ENCODE peak calls at places on chromosomes 5 and 9, in nine cellular contexts. M is body of pancreas; B is heart right ventricle; K is lung; F is HCT116; I is A673; D is IMR-90; S is ascending aorta; N is CD8-positive, alpha-beta T cell. E is an unnamed sample. For H3K4me1 and H3K27me3, the result is how much of the 10 kb centered on the place peaks cover.

GRCh38 chr9:80242022-80242421 is 670.3 kb downstream of the TLE4 start:
- DNase-seq in M (no peak), B (no peak), K (no peak), F (no peak), I (no peak), D (no peak), S (no peak), N (no peak), E (no peak)

GRCh38 chr5:75243510-75243909 is 6.8 kb upstream of the ANKRD31 start:
- DNase-seq in M (no peak), B (no peak), K (no peak), F (no peak), I (no peak), D (no peak), S (no peak), N (no peak), E (no peak)

GRCh38 chr5:110351451-110351850 is 375.0 kb downstream of the TMEM232 start:
- DNase-seq in M (no peak), B (no peak), K (no peak), F (no peak), I (no peak), D (no peak), S (no peak), N (no peak), E (no peak)

GRCh38 chr5:95759634-95760033 is 28.5 kb downstream of the RHOBTB3 start:
- DNase-seq in M (peak), B (no peak), K (no peak), F (no peak), I (no peak), D (peak), S (no peak), N (no peak), E (no peak)

GRCh38 chr5:89855417-89855816 is 554.1 kb downstream of the CETN3 start:
- DNase-seq in M (no peak), B (no peak), K (no peak), F (no peak), I (no peak), D (no peak), S (no peak), N (no peak), E (no peak)

GRCh38 chr9:109150925-109151547 is 16.0 kb downstream of the FRRS1L start:
- DNase-seq in M (peak), B (no peak), K (no peak), F (no peak), I (no peak), D (no peak), S (no peak), N (no peak), E (no peak)

GRCh38 chr5:14225173-14225834 is 82.2 kb downstream of the TRIO start:
- DNase-seq in M (no peak), B (no peak), K (no peak), F (no peak), I (no peak), D (no peak), S (no peak), N (no peak), E (no peak)

GRCh38 chr5:38344891-38345290 is 86.5 kb downstream of the EGFLAM start:
- DNase-seq in M (no peak), B (no peak), K (no peak), F (no peak), I (no peak), D (no peak), S (no peak), N (no peak), E (no peak)

GRCh38 chr5:177141496-177141895 is 7.9 kb downstream of the NSD1 start:
- DNase-seq in M (no peak), B (no peak), K (no peak), F (no peak), I (no peak), D (no peak), S (no peak), N (no peak), E (no peak)

GRCh38 chr5:25419684-25420083 is 774.9 kb upstream of the CDH10 start:
- DNase-seq in M (no peak), B (no peak), K (no peak), F (no peak), I (no peak), D (no peak), S (no peak), N (no peak), E (no peak)

GRCh38 chr5:135461752-135462151 is 9.6 kb upstream of the TIFAB start:
- DNase-seq in M (no peak), B (no peak), K (no peak), F (no peak), I (no peak), D (no peak), S (no peak), N (no peak), E (no peak)

GRCh38 chr9:117492476-117492875 is 77.6 kb upstream of the ASTN2 start:
- DNase-seq in M (no peak), B (no peak), K (no peak), F (no peak), I (no peak), D (no peak), S (no peak), N (no peak), E (no peak)

GRCh38 chr5:105283134-105283533 is 1720.5 kb upstream of the NUDT12 start:
- DNase-seq in M (no peak), B (no peak), K (no peak), F (no peak), I (no peak), D (no peak), S (no peak), N (no peak), E (no peak)

GRCh38 chr5:71681282-71681681 is 37.8 kb upstream of the CARTPT start:
- DNase-seq in M (no peak), B (no peak), K (no peak), F (no peak), I (no peak), D (no peak), S (no peak), N (no peak), E (no peak)

GRCh38 chr5:147455321-147455720 is 54.5 kb downstream of the DPYSL3 start:
- DNase-seq in M (no peak), B (no peak), K (no peak), F (no peak), I (peak), D (peak), S (no peak), N (no peak), E (no peak)

GRCh38 chr9:19108038-19108437 is 5.3 kb upstream of the HAUS6 start:
- DNase-seq in M (no peak), B (no peak), K (no peak), F (no peak), I (no peak), D (no peak), S (no peak), N (no peak), E (no peak)

GRCh38 chr5:128227984-128228383 is 144.4 kb downstream of the SLC12A2 start:
- DNase-seq in M (no peak), B (no peak), K (no peak), F (peak), I (no peak), D (peak), S (no peak), N (no peak), E (no peak)

GRCh38 chr5:181186902-181187499 is 18.0 kb downstream of the TRIM7 start:
- DNase-seq in M (no peak), B (no peak), K (no peak), F (no peak), I (no peak), D (no peak), S (no peak), N (no peak), E (no peak)

GRCh38 chr5:78587081-78587774 is 61.3 kb downstream of the LHFPL2 start:
- DNase-seq in M (no peak), B (no peak), K (no peak), F (no peak), I (no peak), D (no peak), S (no peak), N (no peak), E (no peak)

GRCh38 chr5:516338-516925 is 7.8 kb downstream of the SLC9A3 start:
- DNase-seq in M (no peak), B (no peak), K (no peak), F (no peak), I (no peak), D (no peak), S (no peak), N (no peak), E (no peak)

GRCh38 chr9:105246656-105247162 is 2.3 kb downstream of the SLC44A1 start:
- DNase-seq in M (no peak), B (no peak), K (no peak), F (no peak), I (no peak), D (no peak), S (no peak), N (no peak), E (no peak)
- H3K4me1 ChIP-seq in M (under half), B (under half), K (under half), F (under half), I (under half), D (under half), S (under half), N (under half), E (under half)

GRCh38 chr9:116168231-116168630 is 14.6 kb downstream of the PAPPA start:
- DNase-seq in M (no peak), B (no peak), K (no peak), F (no peak), I (no peak), D (no peak), S (no peak), N (no peak), E (no peak)

GRCh38 chr9:116165912-116166311 is 12.3 kb downstream of the PAPPA start:
- DNase-seq in M (no peak), B (no peak), K (no peak), F (no peak), I (no peak), D (peak), S (no peak), N (no peak), E (no peak)

GRCh38 chr9:116163293-116164055 is 9.9 kb downstream of the PAPPA start:
- DNase-seq in M (no peak), B (no peak), K (no peak), F (no peak), I (peak), D (no peak), S (no peak), N (no peak), E (no peak)

GRCh38 chr9:116162241-116162781 is 8.7 kb downstream of the PAPPA start:
- DNase-seq in M (peak), B (no peak), K (no peak), F (no peak), I (no peak), D (no peak), S (no peak), N (no peak), E (no peak)

GRCh38 chr9:116166713-116167112 is 13.1 kb downstream of the PAPPA start:
- DNase-seq in M (no peak), B (no peak), K (no peak), F (no peak), I (peak), D (no peak), S (no peak), N (no peak), E (no peak)
- TF ChIP-seq CTCF in M (no peak), B (peak), K (no peak), F (peak), I (peak), D (peak), S (no peak), N (no peak), E (peak)

DNA sequence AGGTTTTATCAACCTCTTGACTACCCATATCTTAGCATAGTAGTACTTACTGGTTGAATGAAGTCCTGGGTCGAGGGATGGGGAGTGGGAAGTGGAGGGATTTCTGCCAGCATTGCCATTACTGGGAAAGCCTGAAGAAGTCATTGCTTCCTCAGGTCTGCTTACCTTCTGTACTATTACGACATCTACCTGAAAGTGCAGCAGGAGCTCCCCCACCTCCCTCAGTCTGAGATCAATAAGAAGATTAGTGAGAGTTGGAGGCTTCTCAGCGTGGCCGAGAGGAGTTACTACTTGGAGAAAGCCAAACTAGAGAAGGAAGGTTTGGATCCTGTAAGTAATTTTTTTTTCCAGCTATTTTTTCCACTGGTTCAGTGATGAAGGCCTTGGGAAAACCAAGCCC is 5.8 kb downstream of the HMGXB3 start:
- DNase-seq in M (no peak), B (no peak), K (no peak), F (no peak), I (no peak), D (no peak), S (no peak), N (no peak), E (no peak)
- H3K27me3 ChIP-seq in M (under half), B (under half), K (under half), F (under half), I (under half), D (under half), S (under half), N (under half), E (under half)

GRCh38 chr9:133389562-133389961 is 13.4 kb downstream of the STKLD1 start:
- DNase-seq in M (no peak), B (no peak), K (no peak), F (no peak), I (no peak), D (no peak), S (no peak), N (no peak), E (no peak)
- H3K4me1 ChIP-seq in M (under half), B (under half), K (under half), F (under half), I (under half), D (under half), S (under half), N (under half), E (under half)

GRCh38 chr9:34927061-34927460 is 31.0 kb upstream of the PHF24 start:
- DNase-seq in M (no peak), B (no peak), K (no peak), F (no peak), I (no peak), D (no peak), S (no peak), N (no peak), E (no peak)

GRCh38 chr9:34928921-34929320 is 29.2 kb upstream of the PHF24 start:
- DNase-seq in M (no peak), B (no peak), K (no peak), F (no peak), I (no peak), D (no peak), S (no peak), N (no peak), E (no peak)

DNA sequence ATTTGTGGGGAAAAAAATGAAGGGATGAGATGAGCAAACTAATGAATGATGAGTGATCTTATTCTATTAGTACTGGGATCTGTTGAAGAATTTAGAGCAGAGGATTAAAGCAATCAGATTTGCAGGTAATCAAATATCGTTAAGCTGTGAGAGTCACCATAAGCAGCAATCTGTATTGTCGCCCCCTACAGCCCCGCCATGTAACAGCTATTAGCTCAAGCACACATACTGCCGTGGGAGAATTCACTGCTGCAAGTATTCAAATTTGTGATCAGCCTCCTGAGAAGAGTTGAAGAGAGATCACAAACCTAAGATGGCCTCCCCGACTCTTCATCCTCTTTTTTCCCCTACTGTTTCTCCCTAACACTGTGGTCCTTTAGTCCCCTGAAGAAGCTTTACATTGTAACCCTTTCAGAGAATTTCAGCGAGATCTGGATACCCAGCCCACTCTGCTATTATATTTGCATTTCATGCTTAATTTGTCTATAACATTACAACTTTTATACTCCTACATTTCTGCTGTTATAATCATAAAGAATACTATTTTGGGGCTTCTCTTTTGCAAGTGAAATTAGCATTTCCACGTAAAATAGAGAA is 28.5 kb upstream of the PHF24 start:
- DNase-seq in M (peak), B (no peak), K (no peak), F (peak), I (peak), D (peak), S (no peak), N (no peak), E (no peak)
- TF ChIP-seq CTCF in M (peak), B (peak), K (no peak), F (peak), I (peak), D (peak), S (peak), N (peak), E (peak)

GRCh38 chr9:23824241-23825142 is 1.5 kb downstream of the ELAVL2 start:
- DNase-seq in M (no peak), B (no peak), K (no peak), F (no peak), I (no peak), D (no peak), S (no peak), N (no peak), E (no peak)
- H3K27me3 ChIP-seq in M (under half), B (half or more), K (under half), F (under half), I (under half), D (under half), S (under half), N (under half), E (under half)

GRCh38 chr5:66346869-66347268 is 202.8 kb downstream of the SREK1 start:
- DNase-seq in M (no peak), B (no peak), K (no peak), F (no peak), I (no peak), D (no peak), S (no peak), N (no peak), E (no peak)
- H3K4me1 ChIP-seq in M (under half), B (under half), K (under half), F (under half), I (under half), D (under half), S (under half), N (under half), E (under half)